ENCODE peak calls at places on chromosomes 2 and 18, in six cellular contexts. One of them, this sample, is unnamed.

GRCh38 chr2:37870829-37871228 is 54.3 kb upstream of the RMDN2 start:
- DNase-seq in left lung: no peak
- DNase-seq in brain microvascular endothelial cell: no peak
- DNase-seq in GM23338: no peak
- DNase-seq in keratinocyte: no peak
- DNase-seq in fibroblast of the aortic adventitia: peak
- DNase-seq in this sample: peak

GRCh38 chr2:8370258-8370802 is 311.5 kb upstream of the ID2 start:
- DNase-seq in brain microvascular endothelial cell: no peak
- DNase-seq in left lung: no peak
- DNase-seq in GM23338: no peak
- DNase-seq in fibroblast of the aortic adventitia: no peak
- DNase-seq in keratinocyte: no peak
- DNase-seq in this sample: no peak

GRCh38 chr2:106843910-106844250 is 42.1 kb downstream of the ST6GAL2 start:
- DNase-seq in GM23338: no peak
- DNase-seq in left lung: no peak
- DNase-seq in fibroblast of the aortic adventitia: no peak
- DNase-seq in keratinocyte: no peak
- DNase-seq in brain microvascular endothelial cell: no peak
- DNase-seq in this sample: no peak

GRCh38 chr18:34942276-34942675 is 98.9 kb upstream of the MAPRE2 start:
- DNase-seq in brain microvascular endothelial cell: peak
- DNase-seq in GM23338: no peak
- DNase-seq in keratinocyte: no peak
- DNase-seq in left lung: no peak
- DNase-seq in fibroblast of the aortic adventitia: no peak
- DNase-seq in this sample: no peak

GRCh38 chr2:120715941-120716340 is 19.7 kb upstream of the GLI2 start:
- DNase-seq in fibroblast of the aortic adventitia: no peak
- DNase-seq in keratinocyte: no peak
- DNase-seq in GM23338: no peak
- DNase-seq in brain microvascular endothelial cell: no peak
- DNase-seq in left lung: no peak
- DNase-seq in this sample: no peak

GRCh38 chr2:120423167-120423943 is 77.4 kb downstream of the INHBB start:
- DNase-seq in brain microvascular endothelial cell: no peak
- DNase-seq in left lung: no peak
- DNase-seq in fibroblast of the aortic adventitia: no peak
- DNase-seq in GM23338: no peak
- DNase-seq in keratinocyte: no peak
- DNase-seq in this sample: peak

GRCh38 chr18:32922951-32923430 is 150.2 kb upstream of the KLHL14 start:
- DNase-seq in brain microvascular endothelial cell: no peak
- DNase-seq in GM23338: no peak
- DNase-seq in keratinocyte: no peak
- DNase-seq in left lung: no peak
- DNase-seq in fibroblast of the aortic adventitia: no peak
- DNase-seq in this sample: no peak

GRCh38 chr2:170454471-170455372 is 260.4 kb upstream of the SP5 start:
- DNase-seq in fibroblast of the aortic adventitia: no peak
- DNase-seq in left lung: no peak
- DNase-seq in GM23338: no peak
- DNase-seq in keratinocyte: no peak
- DNase-seq in brain microvascular endothelial cell: no peak
- DNase-seq in this sample: no peak

GRCh38 chr2:135424849-135425248 is 106.2 kb downstream of the ZRANB3 start:
- DNase-seq in keratinocyte: no peak
- DNase-seq in left lung: no peak
- DNase-seq in fibroblast of the aortic adventitia: peak
- DNase-seq in brain microvascular endothelial cell: no peak
- DNase-seq in GM23338: no peak
- DNase-seq in this sample: no peak

GRCh38 chr2:11159574-11160170 is 4.4 kb downstream of the SLC66A3 start:
- DNase-seq in brain microvascular endothelial cell: no peak
- DNase-seq in keratinocyte: no peak
- DNase-seq in GM23338: no peak
- DNase-seq in fibroblast of the aortic adventitia: no peak
- DNase-seq in left lung: no peak
- DNase-seq in this sample: no peak

GRCh38 chr2:49914281-49914680 is 760.0 kb upstream of the FSHR start:
- DNase-seq in GM23338: no peak
- DNase-seq in brain microvascular endothelial cell: no peak
- DNase-seq in fibroblast of the aortic adventitia: no peak
- DNase-seq in keratinocyte: peak
- DNase-seq in left lung: no peak
- DNase-seq in this sample: no peak

GRCh38 chr2:50551868-50552267 is 480.1 kb downstream of the NRXN1 start:
- DNase-seq in GM23338: no peak
- DNase-seq in fibroblast of the aortic adventitia: no peak
- DNase-seq in brain microvascular endothelial cell: no peak
- DNase-seq in keratinocyte: no peak
- DNase-seq in left lung: no peak
- DNase-seq in this sample: no peak

GRCh38 chr2:57733959-57734358 is 312.6 kb upstream of the VRK2 start:
- DNase-seq in keratinocyte: no peak
- DNase-seq in left lung: no peak
- DNase-seq in brain microvascular endothelial cell: no peak
- DNase-seq in GM23338: no peak
- DNase-seq in fibroblast of the aortic adventitia: no peak
- DNase-seq in this sample: no peak

GRCh38 chr2:121386102-121386501 is 101.1 kb upstream of the TFCP2L1 start:
- DNase-seq in fibroblast of the aortic adventitia: no peak
- DNase-seq in GM23338: no peak
- DNase-seq in keratinocyte: no peak
- DNase-seq in left lung: no peak
- DNase-seq in brain microvascular endothelial cell: no peak
- DNase-seq in this sample: no peak

GRCh38 chr2:214242797-214243196 is 168.1 kb upstream of the VWC2L start:
- DNase-seq in fibroblast of the aortic adventitia: no peak
- DNase-seq in keratinocyte: no peak
- DNase-seq in GM23338: no peak
- DNase-seq in brain microvascular endothelial cell: no peak
- DNase-seq in left lung: no peak
- DNase-seq in this sample: no peak

GRCh38 chr18:44733754-44734465 is 53.2 kb downstream of the SETBP1 start:
- DNase-seq in fibroblast of the aortic adventitia: no peak
- DNase-seq in brain microvascular endothelial cell: peak
- DNase-seq in keratinocyte: no peak
- DNase-seq in left lung: no peak
- DNase-seq in GM23338: no peak
- DNase-seq in this sample: no peak

GRCh38 chr18:32383040-32383819 is 87.5 kb downstream of the GAREM1 start:
- DNase-seq in left lung: no peak
- DNase-seq in keratinocyte: peak
- DNase-seq in brain microvascular endothelial cell: peak
- DNase-seq in fibroblast of the aortic adventitia: peak
- DNase-seq in GM23338: no peak
- DNase-seq in this sample: peak

GRCh38 chr2:16890081-16890480 is 224.4 kb upstream of the CYRIA start:
- DNase-seq in GM23338: peak
- DNase-seq in left lung: no peak
- DNase-seq in keratinocyte: no peak
- DNase-seq in brain microvascular endothelial cell: no peak
- DNase-seq in fibroblast of the aortic adventitia: no peak
- DNase-seq in this sample: no peak

GRCh38 chr2:240204431-240205276 is 64.2 kb upstream of the OTOS start:
- DNase-seq in left lung: no peak
- DNase-seq in keratinocyte: no peak
- DNase-seq in fibroblast of the aortic adventitia: no peak
- DNase-seq in brain microvascular endothelial cell: no peak
- DNase-seq in GM23338: no peak
- DNase-seq in this sample: no peak

GRCh38 chr18:78816916-78817315 is 162.7 kb upstream of the SALL3 start:
- DNase-seq in brain microvascular endothelial cell: no peak
- DNase-seq in left lung: peak
- DNase-seq in keratinocyte: no peak
- DNase-seq in fibroblast of the aortic adventitia: no peak
- DNase-seq in GM23338: no peak
- DNase-seq in this sample: no peak

GRCh38 chr2:28394331-28394877 is 1.7 kb downstream of the FOSL2 start:
- DNase-seq in brain microvascular endothelial cell: peak
- DNase-seq in left lung: no peak
- DNase-seq in GM23338: no peak
- DNase-seq in keratinocyte: no peak
- DNase-seq in fibroblast of the aortic adventitia: peak
- DNase-seq in this sample: peak

GRCh38 chr2:109663721-109664120 is 49.6 kb downstream of the SOWAHC start:
- DNase-seq in brain microvascular endothelial cell: peak
- DNase-seq in left lung: no peak
- DNase-seq in fibroblast of the aortic adventitia: peak
- DNase-seq in GM23338: no peak
- DNase-seq in keratinocyte: peak
- DNase-seq in this sample: peak

GRCh38 chr2:173831312-173832229 is 133.6 kb downstream of the SP3 start:
- DNase-seq in left lung: no peak
- DNase-seq in keratinocyte: no peak
- DNase-seq in GM23338: no peak
- DNase-seq in brain microvascular endothelial cell: peak
- DNase-seq in fibroblast of the aortic adventitia: peak
- DNase-seq in this sample: peak

GRCh38 chr18:60062396-60062795 is 162.6 kb downstream of the PMAIP1 start:
- DNase-seq in fibroblast of the aortic adventitia: no peak
- DNase-seq in brain microvascular endothelial cell: no peak
- DNase-seq in keratinocyte: no peak
- DNase-seq in GM23338: no peak
- DNase-seq in left lung: no peak
- DNase-seq in this sample: no peak

GRCh38 chr2:120880381-120880780 is 144.7 kb downstream of the GLI2 start:
- DNase-seq in GM23338: no peak
- DNase-seq in keratinocyte: no peak
- DNase-seq in brain microvascular endothelial cell: no peak
- DNase-seq in fibroblast of the aortic adventitia: no peak
- DNase-seq in left lung: peak
- DNase-seq in this sample: no peak

DNA sequence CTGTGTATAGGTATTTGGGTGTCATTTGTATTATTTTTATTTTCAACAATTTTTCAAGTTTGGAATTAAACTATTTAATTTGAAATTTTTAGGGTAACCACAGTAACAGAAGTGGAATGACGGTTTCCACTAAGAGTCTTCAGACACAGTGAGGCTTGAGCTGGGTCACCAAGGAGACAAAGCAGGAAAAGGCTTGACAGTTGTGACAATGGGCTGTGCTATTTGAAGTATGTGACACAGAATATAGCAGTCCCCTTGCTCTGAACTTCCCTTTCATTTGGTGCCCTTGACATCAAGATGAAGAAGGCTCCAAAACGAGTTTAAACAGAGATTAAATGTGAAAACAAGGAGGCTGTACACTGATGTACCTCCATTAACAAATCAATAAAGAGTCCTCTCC is 265.4 kb upstream of the DLGAP1 start:
- DNase-seq in fibroblast of the aortic adventitia: no peak
- DNase-seq in GM23338: peak
- DNase-seq in brain microvascular endothelial cell: no peak
- DNase-seq in left lung: no peak
- DNase-seq in keratinocyte: no peak
- DNase-seq in this sample: no peak
- H3K4me3 ChIP-seq in fibroblast of the aortic adventitia: no peak
- H3K4me3 ChIP-seq in GM23338: no peak
- H3K4me3 ChIP-seq in brain microvascular endothelial cell: no peak
- H3K4me3 ChIP-seq in left lung: no peak
- H3K4me3 ChIP-seq in keratinocyte: no peak
- H3K4me3 ChIP-seq in this sample: no peak

GRCh38 chr2:74505448-74506246 is 1.8 kb downstream of the PCGF1 start:
- DNase-seq in keratinocyte: no peak
- DNase-seq in brain microvascular endothelial cell: no peak
- DNase-seq in GM23338: no peak
- DNase-seq in left lung: no peak
- DNase-seq in fibroblast of the aortic adventitia: no peak
- DNase-seq in this sample: no peak
- H3K4me3 ChIP-seq in keratinocyte: peak
- H3K4me3 ChIP-seq in brain microvascular endothelial cell: no peak
- H3K4me3 ChIP-seq in GM23338: no peak
- H3K4me3 ChIP-seq in left lung: no peak
- H3K4me3 ChIP-seq in fibroblast of the aortic adventitia: peak
- H3K4me3 ChIP-seq in this sample: peak

GRCh38 chr2:230413465-230413864 is 2.5 kb upstream of the SP100 start:
- DNase-seq in keratinocyte: no peak
- DNase-seq in fibroblast of the aortic adventitia: no peak
- DNase-seq in brain microvascular endothelial cell: no peak
- DNase-seq in left lung: no peak
- DNase-seq in GM23338: no peak
- DNase-seq in this sample: no peak

GRCh38 chr2:230414302-230414701 is 1.7 kb upstream of the SP100 start:
- DNase-seq in fibroblast of the aortic adventitia: no peak
- DNase-seq in left lung: no peak
- DNase-seq in GM23338: no peak
- DNase-seq in keratinocyte: peak
- DNase-seq in brain microvascular endothelial cell: no peak
- DNase-seq in this sample: no peak

GRCh38 chr2:230418341-230419016 is 2.5 kb downstream of the SP100 start:
- DNase-seq in brain microvascular endothelial cell: peak
- DNase-seq in left lung: no peak
- DNase-seq in keratinocyte: no peak
- DNase-seq in GM23338: no peak
- DNase-seq in fibroblast of the aortic adventitia: peak
- DNase-seq in this sample: peak

GRCh38 chr2:230416061-230416721 is at the start of gene SP100:
- DNase-seq in GM23338: peak
- DNase-seq in fibroblast of the aortic adventitia: peak
- DNase-seq in brain microvascular endothelial cell: peak
- DNase-seq in keratinocyte: no peak
- DNase-seq in left lung: peak
- DNase-seq in this sample: peak

GRCh38 chr2:230417436-230417835 is 1.4 kb downstream of the SP100 start:
- DNase-seq in fibroblast of the aortic adventitia: no peak
- DNase-seq in GM23338: no peak
- DNase-seq in keratinocyte: no peak
- DNase-seq in brain microvascular endothelial cell: no peak
- DNase-seq in left lung: no peak
- DNase-seq in this sample: no peak
- H3K4me3 ChIP-seq in fibroblast of the aortic adventitia: peak
- H3K4me3 ChIP-seq in GM23338: no peak
- H3K4me3 ChIP-seq in keratinocyte: peak
- H3K4me3 ChIP-seq in brain microvascular endothelial cell: peak
- H3K4me3 ChIP-seq in left lung: peak
- H3K4me3 ChIP-seq in this sample: peak

DNA sequence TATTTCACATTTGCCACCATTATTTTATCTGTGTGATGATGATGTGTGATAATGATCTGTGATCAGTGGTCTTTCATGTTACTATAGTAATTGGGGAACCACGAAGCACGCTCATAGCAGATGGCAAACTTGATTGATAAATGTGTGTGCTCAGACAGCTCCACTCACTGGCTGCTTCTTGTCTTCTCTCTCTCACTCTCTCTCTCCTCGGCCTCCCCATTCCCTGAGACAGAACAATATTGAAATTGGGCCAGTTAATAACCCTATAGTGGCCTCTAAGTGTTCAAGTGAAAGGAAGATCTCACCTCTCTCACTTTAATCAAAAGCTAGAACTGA is 60.7 kb upstream of the RAPGEF4 start:
- DNase-seq in keratinocyte: no peak
- DNase-seq in GM23338: no peak
- DNase-seq in fibroblast of the aortic adventitia: no peak
- DNase-seq in left lung: no peak
- DNase-seq in brain microvascular endothelial cell: no peak
- DNase-seq in this sample: no peak
- H3K4me3 ChIP-seq in keratinocyte: no peak
- H3K4me3 ChIP-seq in GM23338: peak
- H3K4me3 ChIP-seq in fibroblast of the aortic adventitia: no peak
- H3K4me3 ChIP-seq in left lung: no peak
- H3K4me3 ChIP-seq in brain microvascular endothelial cell: no peak
- H3K4me3 ChIP-seq in this sample: no peak

GRCh38 chr2:96264086-96264485 is 1.7 kb downstream of the TMEM127 start:
- DNase-seq in fibroblast of the aortic adventitia: peak
- DNase-seq in left lung: no peak
- DNase-seq in brain microvascular endothelial cell: no peak
- DNase-seq in keratinocyte: no peak
- DNase-seq in GM23338: no peak
- DNase-seq in this sample: peak
- H3K4me3 ChIP-seq in fibroblast of the aortic adventitia: peak
- H3K4me3 ChIP-seq in left lung: no peak
- H3K4me3 ChIP-seq in brain microvascular endothelial cell: no peak
- H3K4me3 ChIP-seq in keratinocyte: no peak
- H3K4me3 ChIP-seq in GM23338: peak
- H3K4me3 ChIP-seq in this sample: peak

This sample was measured in fibroblast of pulmonary artery.